ENCODE peak calls at places on chromosomes 5 and 9, in four cellular contexts. U is GM12878, F is HEK293T, Q is HepG2. W is an unnamed sample.

GRCh38 chr9:92808726-92809451 is 44.3 kb upstream of the BICD2 start:
- DNase-seq in U (no peak), F (peak), Q (peak), W (peak)

GRCh38 chr9:123834907-123835562 is 94.9 kb downstream of the DENND1A start:
- DNase-seq in U (peak), F (no peak), Q (no peak), W (peak)

GRCh38 chr5:136197462-136198142 is 4.6 kb upstream of the SMIM32 start:
- DNase-seq in U (no peak), F (no peak), Q (no peak), W (no peak)

GRCh38 chr5:1315018-1315708 is 20.3 kb upstream of the TERT start:
- DNase-seq in F (no peak), Q (no peak), U (no peak), W (no peak)

GRCh38 chr5:39274388-39275085 is 55.2 kb upstream of the FYB1 start:
- DNase-seq in Q (no peak), U (peak), F (no peak), W (no peak)

GRCh38 chr5:80284720-80285119 is 28.9 kb upstream of the SERINC5 start:
- DNase-seq in Q (no peak), F (no peak), U (no peak), W (no peak)

GRCh38 chr9:100700689-100701318 is 122.9 kb downstream of the CAVIN4 start:
- DNase-seq in F (no peak), Q (peak), U (no peak), W (peak)

GRCh38 chr5:112275671-112276070 is 143.4 kb downstream of the EPB41L4A start:
- DNase-seq in F (no peak), U (no peak), Q (no peak), W (no peak)

GRCh38 chr9:131809941-131810344 is 70.1 kb upstream of the RAPGEF1 start:
- DNase-seq in Q (no peak), U (no peak), F (no peak), W (no peak)

GRCh38 chr9:131995382-131995781 is 84.3 kb downstream of the MED27 start:
- DNase-seq in Q (no peak), U (no peak), F (no peak), W (no peak)

GRCh38 chr9:88396836-88397577 is 8.8 kb downstream of the SPIN1 start:
- DNase-seq in F (no peak), U (no peak), Q (no peak), W (no peak)

GRCh38 chr5:135462304-135462703 is 10.2 kb upstream of the TIFAB start:
- DNase-seq in Q (peak), F (peak), U (no peak), W (peak)

GRCh38 chr5:54360089-54360488 is 49.7 kb upstream of the ARL15 start:
- DNase-seq in U (no peak), Q (no peak), F (no peak), W (no peak)

GRCh38 chr9:117306032-117306431 is 108.8 kb downstream of the ASTN2 start:
- DNase-seq in Q (no peak), U (no peak), F (no peak), W (no peak)

GRCh38 chr5:157143127-157143959 is 678 bp upstream of the MED7 start:
- DNase-seq in U (no peak), F (peak), Q (no peak), W (peak)

GRCh38 chr5:157150995-157151394 is 8.3 kb upstream of the MED7 start:
- DNase-seq in F (no peak), U (no peak), Q (no peak), W (no peak)

GRCh38 chr5:157148734-157149615 is 6.3 kb upstream of the MED7 start:
- DNase-seq in Q (peak), F (peak), U (peak), W (peak)
- TF ChIP-seq TARDBP in Q (no peak), F (no peak), U (peak), W (no peak)

GRCh38 chr5:4100739-4101138 is 505.1 kb downstream of the IRX1 start:
- DNase-seq in U (no peak), Q (no peak), F (no peak), W (no peak)
- TF ChIP-seq TARDBP in U (no peak), Q (no peak), F (no peak), W (no peak)

DNA sequence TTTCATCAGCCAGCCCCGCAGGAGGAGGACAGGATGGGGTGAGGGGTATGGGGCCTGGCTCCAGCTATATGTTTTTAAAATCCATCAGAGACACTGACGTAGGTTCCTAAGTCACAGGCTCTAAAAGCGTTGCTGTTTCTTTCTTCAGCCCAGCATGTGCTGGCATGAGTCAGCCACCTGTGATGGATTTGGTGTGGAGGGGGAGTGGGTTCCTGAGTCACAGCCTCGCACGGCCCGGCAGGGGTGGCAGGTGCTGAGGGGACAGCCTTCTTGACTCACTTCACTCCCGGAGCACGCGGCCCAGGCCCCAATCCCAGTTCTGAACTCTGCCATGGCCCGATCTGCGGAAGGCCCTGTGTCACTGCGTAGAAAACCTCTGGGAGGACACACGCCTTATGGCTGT is 38.8 kb upstream of the RPL26L1 start:
- DNase-seq in U (no peak), Q (no peak), F (no peak), W (peak)
- TF ChIP-seq TARDBP in U (no peak), Q (no peak), F (no peak), W (no peak)

GRCh38 chr5:10595678-10596309 is 31.9 kb downstream of the ANKRD33B start:
- DNase-seq in U (no peak), F (peak), Q (peak), W (peak)
- TF ChIP-seq TARDBP in U (no peak), F (no peak), Q (no peak), W (no peak)

DNA sequence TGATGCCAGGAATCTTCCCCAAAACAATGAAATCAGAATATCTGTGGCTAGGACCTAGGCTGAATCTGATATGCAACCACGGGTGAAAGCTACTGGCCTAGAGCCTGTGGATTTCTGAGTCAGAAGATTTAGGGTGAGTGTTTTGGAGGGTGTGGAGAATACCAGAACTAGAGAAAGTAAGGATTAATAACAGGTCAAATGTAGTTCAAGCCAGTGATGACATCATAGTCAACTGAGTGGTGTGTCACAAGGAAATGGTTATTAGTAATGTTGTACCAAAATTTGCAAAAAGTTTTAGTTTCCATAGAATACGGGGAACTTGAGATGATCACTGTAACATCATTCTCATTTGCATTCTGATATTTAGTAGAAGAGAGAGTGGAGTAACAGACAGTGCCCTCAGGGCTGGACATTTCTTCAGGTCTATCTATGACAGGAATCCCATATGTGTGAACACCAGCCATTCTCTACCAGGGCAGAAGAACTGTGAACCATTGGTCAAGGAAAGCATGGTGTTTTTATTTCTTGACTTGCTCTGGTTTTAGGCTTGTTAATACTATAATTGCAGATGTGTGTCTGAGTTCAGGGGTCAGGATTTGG is 3.7 kb downstream of the GALNT12 start:
- DNase-seq in U (no peak), Q (no peak), F (no peak), W (no peak)
- TF ChIP-seq TARDBP in U (no peak), Q (no peak), F (no peak), W (no peak)

GRCh38 chr5:154302181-154302580 is 111.6 kb downstream of the GALNT10 start:
- DNase-seq in Q (no peak), F (no peak), U (no peak), W (no peak)
- TF ChIP-seq TARDBP in Q (no peak), F (no peak), U (no peak), W (no peak)

W was measured in K562.